ENCODE peak calls at places on chromosomes 5 and 9, in seven cellular contexts. E is EH, M is hypothalamus, H is NCI-H1092, O is brain microvascular endothelial cell, U is NCI-H1105, A is HCEC 1CT. Q is an unnamed sample.
A peak's percentile ranks its signal among the peaks of the same experiment; 100 is the strongest.

GRCh38 chr9:123933401-123933800 is 3.5 kb upstream of the DENND1A start:
- DNase-seq in E (peak; percentile 70), M (no peak), H (no peak), O (peak; percentile 63), U (no peak), A (peak; percentile 87), Q (no peak)

GRCh38 chr5:53276825-53277224 is 167.3 kb upstream of the MOCS2 start:
- DNase-seq in E (no peak), M (no peak), H (no peak), O (no peak), U (no peak), A (peak; percentile 3), Q (no peak)

GRCh38 chr9:96877269-96877668 is 23.0 kb upstream of the ZNF782 start:
- DNase-seq in E (no peak), M (no peak), H (no peak), O (no peak), U (no peak), A (no peak), Q (no peak)

GRCh38 chr9:106861585-106862114 is 1.3 kb upstream of the ZNF462 start:
- DNase-seq in E (no peak), M (no peak), H (no peak), O (no peak), U (no peak), A (no peak), Q (no peak)

GRCh38 chr9:70911791-70912190 is 209.6 kb downstream of the TRPM3 start:
- DNase-seq in E (no peak), M (no peak), H (no peak), O (no peak), U (no peak), A (no peak), Q (no peak)

GRCh38 chr9:78035369-78035993 is 3.9 kb upstream of the GNAQ start:
- DNase-seq in E (peak; percentile 80), M (peak; percentile 47), H (peak; percentile 23), O (peak; percentile 67), U (peak; percentile 51), A (peak; percentile 75), Q (peak; percentile 51)

GRCh38 chr9:135975834-135976233 is 14.7 kb upstream of the UBAC1 start:
- DNase-seq in E (no peak), M (no peak), H (no peak), O (no peak), U (no peak), A (no peak), Q (no peak)

GRCh38 chr9:36099718-36100117 is 36.8 kb upstream of the GLIPR2 start:
- DNase-seq in E (no peak), M (no peak), H (no peak), O (no peak), U (no peak), A (no peak), Q (no peak)

GRCh38 chr5:147208134-147208533 is 26.7 kb upstream of the STK32A start:
- DNase-seq in E (no peak), M (peak; percentile 52), H (no peak), O (no peak), U (no peak), A (no peak), Q (no peak)

GRCh38 chr9:34991833-34992375 is 2.4 kb downstream of the DNAJB5 start:
- DNase-seq in E (peak; percentile 7), M (peak; percentile 37), H (no peak), O (no peak), U (no peak), A (no peak), Q (no peak)

GRCh38 chr9:75997196-75997595 is 106.7 kb downstream of the PCSK5 start:
- DNase-seq in E (no peak), M (no peak), H (no peak), O (no peak), U (no peak), A (no peak), Q (no peak)

GRCh38 chr5:111063709-111064322 is 7.7 kb upstream of the TSLP start:
- DNase-seq in E (peak; percentile 7), M (no peak), H (no peak), O (no peak), U (no peak), A (no peak), Q (no peak)

GRCh38 chr9:68804911-68805889 is 100.2 kb downstream of the PIP5K1B start:
- DNase-seq in E (no peak), M (no peak), H (no peak), O (no peak), U (no peak), A (no peak), Q (no peak)

GRCh38 chr5:132226516-132227234 is 978 bp downstream of the P4HA2 start:
- DNase-seq in E (peak; percentile 40), M (no peak), H (no peak), O (no peak), U (no peak), A (no peak), Q (no peak)

GRCh38 chr5:178383301-178383918 is 150.8 kb upstream of the PHYKPL start:
- DNase-seq in E (no peak), M (no peak), H (no peak), O (no peak), U (no peak), A (no peak), Q (no peak)

GRCh38 chr9:32069169-32069813 is 315.2 kb upstream of the ACO1 start:
- DNase-seq in E (no peak), M (no peak), H (no peak), O (no peak), U (no peak), A (no peak), Q (no peak)

GRCh38 chr5:860506-861150 is 9.8 kb upstream of the ZDHHC11 start:
- DNase-seq in E (no peak), M (no peak), H (no peak), O (no peak), U (no peak), A (no peak), Q (no peak)

GRCh38 chr9:137593176-137593575 is 2.9 kb upstream of the ZMYND19 start:
- DNase-seq in E (no peak), M (no peak), H (no peak), O (no peak), U (no peak), A (no peak), Q (no peak)

GRCh38 chr9:15277400-15278137 is 29.4 kb downstream of the TTC39B start:
- DNase-seq in E (peak; percentile 33), M (no peak), H (no peak), O (no peak), U (no peak), A (peak; percentile 21), Q (no peak)

GRCh38 chr5:176185133-176185733 is 53.0 kb upstream of the SIMC1 start:
- DNase-seq in E (no peak), M (no peak), H (no peak), O (no peak), U (no peak), A (no peak), Q (no peak)

GRCh38 chr9:130423272-130423671 is 21.5 kb upstream of the ASS1 start:
- DNase-seq in E (no peak), M (no peak), H (no peak), O (no peak), U (no peak), A (no peak), Q (no peak)

GRCh38 chr9:6838158-6838557 is 80.4 kb downstream of the KDM4C start:
- DNase-seq in E (no peak), M (no peak), H (no peak), O (peak; percentile 38), U (no peak), A (no peak), Q (no peak)

GRCh38 chr9:120625222-120625621 is 45.3 kb upstream of the CDK5RAP2 start:
- DNase-seq in E (peak; percentile 38), M (no peak), H (no peak), O (no peak), U (no peak), A (peak; percentile 69), Q (no peak)

GRCh38 chr5:129107637-129108036 is 13.1 kb downstream of the ISOC1 start:
- DNase-seq in E (no peak), M (no peak), H (no peak), O (no peak), U (no peak), A (no peak), Q (no peak)

Q was measured in neural crest cell.